ENCODE peak calls at places on chromosomes 5 and 9, in five cellular contexts. R is keratinocyte, Z is IMR-90, G is hepatocyte, F is SK-N-SH. V is an unnamed sample.

GRCh38 chr9:113511856-113512761 is 48.6 kb downstream of the RGS3 start:
- DNase-seq in R (no peak), Z (peak; percentile 73), G (no peak), F (no peak), V (no peak)

GRCh38 chr9:18385676-18386075 is 88.3 kb upstream of the ADAMTSL1 start:
- DNase-seq in F (no peak), G (no peak), Z (peak; percentile 23), R (no peak), V (no peak)

GRCh38 chr5:159928122-159928960 is 12.1 kb downstream of the ADRA1B start:
- DNase-seq in G (no peak), Z (peak; percentile 90), R (peak; percentile 72), F (no peak), V (peak; percentile 90)

GRCh38 chr9:104914458-104914857 is 13.5 kb downstream of the ABCA1 start:
- DNase-seq in R (no peak), F (no peak), Z (no peak), G (no peak), V (no peak)

GRCh38 chr9:37976714-37977477 is 73.0 kb upstream of the SLC25A51 start:
- DNase-seq in R (no peak), Z (peak; percentile 97), F (no peak), G (peak; percentile 71), V (peak; percentile 39)

GRCh38 chr5:145941677-145942130 is 5.3 kb downstream of the SH3RF2 start:
- DNase-seq in F (no peak), G (no peak), R (no peak), Z (peak; percentile 35), V (peak; percentile 53)

GRCh38 chr5:33316773-33317172 is 124.0 kb upstream of the TARS1 start:
- DNase-seq in F (no peak), R (no peak), G (no peak), Z (peak; percentile 58), V (peak; percentile 75)

GRCh38 chr5:270340-270739 is 1.1 kb upstream of the PDCD6 start:
- DNase-seq in R (no peak), F (no peak), Z (no peak), G (no peak), V (no peak)

GRCh38 chr9:84331119-84331791 is 9.3 kb downstream of the SLC28A3 start:
- DNase-seq in Z (peak; percentile 26), R (no peak), F (no peak), G (peak; percentile 42), V (peak; percentile 75)

GRCh38 chr5:157086751-157087359 is 22.0 kb downstream of the HAVCR2 start:
- DNase-seq in R (no peak), Z (no peak), F (no peak), G (no peak), V (no peak)

GRCh38 chr9:80797841-80798688 is 891.3 kb downstream of the TLE1 start:
- DNase-seq in Z (peak; percentile 63), F (peak; percentile 63), R (no peak), G (peak; percentile 70), V (no peak)

GRCh38 chr9:110640736-110641135 is 27.9 kb upstream of the MUSK start:
- DNase-seq in R (no peak), Z (no peak), G (no peak), F (no peak), V (peak; percentile 58)

GRCh38 chr5:134554319-134555222 is 29.1 kb downstream of the JADE2 start:
- DNase-seq in G (peak; percentile 74), R (no peak), Z (peak; percentile 82), F (peak; percentile 83), V (peak; percentile 81)

GRCh38 chr5:136132087-136132486 is 558 bp upstream of the SMAD5 start:
- DNase-seq in Z (no peak), R (no peak), F (peak; percentile 24), G (peak; percentile 21), V (no peak)

GRCh38 chr9:137953683-137954438 is 76.3 kb downstream of the CACNA1B start:
- DNase-seq in F (peak; percentile 13), R (no peak), Z (no peak), G (no peak), V (no peak)

GRCh38 chr5:956941-957729 is 51.5 kb upstream of the NKD2 start:
- DNase-seq in R (no peak), Z (peak; percentile 90), F (peak; percentile 28), G (peak; percentile 67), V (peak; percentile 77)

GRCh38 chr9:37542895-37543294 is 33.3 kb downstream of the FBXO10 start:
- DNase-seq in F (no peak), R (no peak), G (no peak), Z (no peak), V (peak; percentile 28)

GRCh38 chr5:73960023-73960422 is 334.0 kb downstream of the ARHGEF28 start:
- DNase-seq in Z (no peak), G (no peak), F (no peak), R (no peak), V (no peak)

GRCh38 chr9:3863114-3863528 is 337.3 kb upstream of the RFX3 start:
- DNase-seq in Z (peak; percentile 92), F (peak; percentile 35), R (no peak), G (no peak), V (peak; percentile 96)

GRCh38 chr5:143355710-143356109 is 47.8 kb downstream of the NR3C1 start:
- DNase-seq in R (peak; percentile 85), G (peak; percentile 80), Z (peak; percentile 96), F (peak; percentile 50), V (peak; percentile 87)

GRCh38 chr5:10622810-10623209 is 58.9 kb downstream of the ANKRD33B start:
- DNase-seq in R (no peak), F (no peak), Z (no peak), G (no peak), V (no peak)

DNA sequence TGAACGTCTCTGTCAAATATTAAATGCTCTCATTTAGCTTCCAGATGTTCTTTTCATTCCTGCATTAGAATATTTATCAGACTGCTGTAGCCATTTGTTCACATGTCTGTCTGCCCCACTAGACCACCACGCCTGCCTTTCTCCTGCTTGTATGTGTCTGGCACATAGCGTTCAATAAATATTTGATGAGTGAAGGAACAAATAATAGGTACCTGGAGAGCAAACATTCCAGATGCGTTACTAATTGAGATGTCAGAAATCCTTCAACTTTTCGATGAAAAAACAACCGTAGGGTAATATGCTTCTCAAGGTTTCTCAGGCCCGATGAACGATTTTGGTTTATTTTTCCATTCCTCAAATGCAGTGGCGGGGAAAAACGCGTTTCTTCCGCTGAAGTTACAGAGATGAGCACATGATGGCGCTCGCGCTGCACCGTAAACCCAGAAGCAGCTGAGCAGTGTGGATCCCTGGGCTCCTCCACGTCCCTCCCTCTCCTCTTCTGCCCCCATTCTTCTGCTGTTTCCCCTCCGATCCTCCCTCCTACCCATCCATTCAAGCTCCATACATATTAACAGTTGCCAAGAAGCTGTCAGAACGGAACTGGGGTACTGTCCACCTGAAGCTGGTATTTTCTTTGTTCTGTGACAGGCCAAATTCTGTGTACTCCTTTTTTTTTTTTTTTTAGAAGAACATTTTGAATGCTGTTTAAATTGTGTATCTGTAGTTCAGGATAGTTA is 245.4 kb downstream of the MPDZ start:
- DNase-seq in Z (peak; percentile 54), G (peak; percentile 85), R (no peak), F (peak; percentile 87), V (peak; percentile 84)
- TF ChIP-seq CTCF in Z (peak; percentile 87), G (peak; percentile 70), R (peak; percentile 86), F (peak; percentile 85), V (peak; percentile 79)

GRCh38 chr5:107457138-107457537 is 213.6 kb downstream of the EFNA5 start:
- DNase-seq in Z (no peak), R (no peak), F (no peak), G (no peak), V (no peak)
- H4K20me1 ChIP-seq in Z (no peaks in the 10 kb centered on the region), R (no peaks in the 10 kb centered on the region), F (no peaks in the 10 kb centered on the region), G (no peaks in the 10 kb centered on the region), V (no peaks in the 10 kb centered on the region)

GRCh38 chr9:1046639-1047604 is 3.2 kb upstream of the DMRT2 start:
- DNase-seq in Z (no peak), R (no peak), F (no peak), G (no peak), V (no peak)
- TF ChIP-seq CTCF in Z (no peak), R (no peak), F (no peak), G (no peak), V (no peak)

GRCh38 chr9:89436326-89436725 is 61.6 kb downstream of the SEMA4D start:
- DNase-seq in Z (no peak), R (no peak), G (no peak), F (no peak), V (no peak)
- H4K20me1 ChIP-seq in Z (peaks cover 3% of the 10 kb centered on the region), R (no peaks in the 10 kb centered on the region), G (no peaks in the 10 kb centered on the region), F (no peaks in the 10 kb centered on the region), V (no peaks in the 10 kb centered on the region)

DNA sequence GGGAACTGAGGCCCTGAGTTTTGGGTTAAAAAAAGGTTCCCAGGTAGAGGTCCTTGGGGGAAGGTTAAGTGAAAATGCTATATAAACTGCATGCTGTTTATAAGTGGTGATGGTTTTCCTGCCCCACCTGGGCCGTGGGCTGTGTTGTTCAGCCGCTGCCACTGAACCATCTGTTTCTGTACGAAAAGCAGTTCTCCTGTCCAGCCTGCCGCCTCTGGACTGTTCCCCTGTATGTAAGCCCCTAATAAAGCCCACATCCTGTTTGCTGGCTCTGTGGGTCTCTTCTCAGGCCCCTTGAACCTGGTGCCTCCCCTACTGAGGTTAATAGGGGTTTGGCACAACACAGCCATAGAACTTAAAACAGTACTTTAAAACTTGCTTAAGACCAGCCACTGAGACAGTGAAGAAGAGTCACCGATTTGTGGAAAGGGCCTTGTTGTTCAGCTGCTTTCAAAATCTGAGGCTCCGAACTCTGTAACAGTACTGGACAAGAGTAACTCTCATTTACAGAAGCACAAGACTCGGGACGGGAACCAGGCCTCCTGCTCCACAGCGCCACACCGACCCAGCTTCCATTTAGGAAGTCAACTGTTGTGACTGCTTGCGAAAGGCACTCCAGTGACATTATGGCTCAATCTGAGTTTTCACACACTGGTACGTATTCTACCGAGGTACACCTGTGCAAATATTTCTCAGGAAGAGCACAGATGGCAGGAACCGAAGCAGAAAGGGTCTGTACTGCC is 192.5 kb downstream of the CDK5RAP2 start:
- DNase-seq in R (no peak), Z (no peak), G (no peak), F (no peak), V (no peak)
- TF ChIP-seq CTCF in R (no peak), Z (no peak), G (no peak), F (no peak), V (no peak)

GRCh38 chr5:61334224-61335196 is 2.5 kb downstream of the ZSWIM6 start:
- DNase-seq in F (peak; percentile 27), G (peak; percentile 51), Z (peak; percentile 76), R (no peak), V (peak; percentile 24)
- H4K20me1 ChIP-seq in F (peaks cover 63% of the 10 kb centered on the region), G (peaks cover 65% of the 10 kb centered on the region), Z (peaks cover 61% of the 10 kb centered on the region), R (peaks cover 9% of the 10 kb centered on the region), V (peaks cover 56% of the 10 kb centered on the region)

GRCh38 chr5:78887384-78888118 is 97.6 kb downstream of the ARSB start:
- DNase-seq in R (no peak), G (no peak), F (no peak), Z (peak; percentile 25), V (no peak)
- TF ChIP-seq CTCF in R (no peak), G (no peak), F (no peak), Z (no peak), V (no peak)

V was measured in PC-3.